ENCODE peak calls at places on chromosomes 1 and 21, in nine cellular contexts. One of them, this sample, is unnamed.
A peak's percentile ranks its signal among the peaks of the same experiment; 100 is the strongest.

GRCh38 chr1:55479970-55480369 is 264.8 kb upstream of the USP24 start:
- DNase-seq in cardiac muscle cell: no peak
- DNase-seq in ovary: no peak
- DNase-seq in glutamatergic neuron: no peak
- DNase-seq in D341Med: no peak
- DNase-seq in H9: no peak
- DNase-seq in left lung: no peak
- DNase-seq in naive B cell: no peak
- DNase-seq in esophagus squamous epithelium: no peak
- DNase-seq in this sample: no peak

GRCh38 chr1:245997471-245998258 is 509.4 kb downstream of the SMYD3 start:
- DNase-seq in cardiac muscle cell: peak; percentile 82
- DNase-seq in ovary: no peak
- DNase-seq in glutamatergic neuron: no peak
- DNase-seq in D341Med: no peak
- DNase-seq in H9: no peak
- DNase-seq in left lung: no peak
- DNase-seq in naive B cell: no peak
- DNase-seq in esophagus squamous epithelium: no peak
- DNase-seq in this sample: no peak

GRCh38 chr1:202501281-202501680 is 152.8 kb downstream of the PPP1R12B start:
- DNase-seq in cardiac muscle cell: peak; percentile 68
- DNase-seq in ovary: no peak
- DNase-seq in glutamatergic neuron: no peak
- DNase-seq in D341Med: peak; percentile 40
- DNase-seq in H9: no peak
- DNase-seq in left lung: no peak
- DNase-seq in naive B cell: no peak
- DNase-seq in esophagus squamous epithelium: no peak
- DNase-seq in this sample: no peak

GRCh38 chr1:71093938-71094337 is 13.1 kb upstream of the ZRANB2 start:
- DNase-seq in cardiac muscle cell: peak; percentile 53
- DNase-seq in ovary: no peak
- DNase-seq in glutamatergic neuron: no peak
- DNase-seq in D341Med: no peak
- DNase-seq in H9: no peak
- DNase-seq in left lung: no peak
- DNase-seq in naive B cell: no peak
- DNase-seq in esophagus squamous epithelium: no peak
- DNase-seq in this sample: no peak

GRCh38 chr21:31110430-31110829 is 72.2 kb upstream of the KRTAP19-8 start:
- DNase-seq in cardiac muscle cell: no peak
- DNase-seq in ovary: no peak
- DNase-seq in glutamatergic neuron: no peak
- DNase-seq in D341Med: no peak
- DNase-seq in H9: no peak
- DNase-seq in left lung: no peak
- DNase-seq in naive B cell: no peak
- DNase-seq in esophagus squamous epithelium: no peak
- DNase-seq in this sample: no peak

GRCh38 chr1:214957330-214958137 is 125.0 kb upstream of the KCNK2 start:
- DNase-seq in cardiac muscle cell: peak; percentile 97
- DNase-seq in ovary: no peak
- DNase-seq in glutamatergic neuron: no peak
- DNase-seq in D341Med: no peak
- DNase-seq in H9: no peak
- DNase-seq in left lung: no peak
- DNase-seq in naive B cell: no peak
- DNase-seq in esophagus squamous epithelium: no peak
- DNase-seq in this sample: no peak

GRCh38 chr1:19028110-19028509 is 71.6 kb upstream of the IFFO2 start:
- DNase-seq in cardiac muscle cell: no peak
- DNase-seq in ovary: no peak
- DNase-seq in glutamatergic neuron: peak; percentile 47
- DNase-seq in D341Med: peak; percentile 28
- DNase-seq in H9: peak; percentile 73
- DNase-seq in left lung: no peak
- DNase-seq in naive B cell: no peak
- DNase-seq in esophagus squamous epithelium: no peak
- DNase-seq in this sample: no peak

GRCh38 chr1:53715478-53715877 is 23.5 kb downstream of the GLIS1 start:
- DNase-seq in cardiac muscle cell: peak; percentile 53
- DNase-seq in ovary: no peak
- DNase-seq in glutamatergic neuron: peak; percentile 86
- DNase-seq in D341Med: peak; percentile 69
- DNase-seq in H9: peak; percentile 85
- DNase-seq in left lung: no peak
- DNase-seq in naive B cell: no peak
- DNase-seq in esophagus squamous epithelium: no peak
- DNase-seq in this sample: no peak

GRCh38 chr1:48017716-48018115 is 20.5 kb upstream of the TRABD2B start:
- DNase-seq in cardiac muscle cell: peak; percentile 60
- DNase-seq in ovary: no peak
- DNase-seq in glutamatergic neuron: no peak
- DNase-seq in D341Med: no peak
- DNase-seq in H9: peak; percentile 4
- DNase-seq in left lung: no peak
- DNase-seq in naive B cell: no peak
- DNase-seq in esophagus squamous epithelium: no peak
- DNase-seq in this sample: no peak

GRCh38 chr1:210373878-210374599 is 45.3 kb downstream of the HHAT start:
- DNase-seq in cardiac muscle cell: peak; percentile 91
- DNase-seq in ovary: no peak
- DNase-seq in glutamatergic neuron: peak; percentile 79
- DNase-seq in D341Med: peak; percentile 61
- DNase-seq in H9: peak; percentile 91
- DNase-seq in left lung: no peak
- DNase-seq in naive B cell: no peak
- DNase-seq in esophagus squamous epithelium: no peak
- DNase-seq in this sample: peak; percentile 57

GRCh38 chr1:101175886-101176285 is 60.9 kb upstream of the S1PR1 start:
- DNase-seq in cardiac muscle cell: no peak
- DNase-seq in ovary: no peak
- DNase-seq in glutamatergic neuron: no peak
- DNase-seq in D341Med: no peak
- DNase-seq in H9: no peak
- DNase-seq in left lung: no peak
- DNase-seq in naive B cell: no peak
- DNase-seq in esophagus squamous epithelium: no peak
- DNase-seq in this sample: no peak

GRCh38 chr1:109370712-109371270 is 26.9 kb downstream of the SORT1 start:
- DNase-seq in cardiac muscle cell: peak; percentile 87
- DNase-seq in ovary: no peak
- DNase-seq in glutamatergic neuron: no peak
- DNase-seq in D341Med: no peak
- DNase-seq in H9: no peak
- DNase-seq in left lung: no peak
- DNase-seq in naive B cell: no peak
- DNase-seq in esophagus squamous epithelium: no peak
- DNase-seq in this sample: no peak

This sample was measured in activated CD4-positive, alpha-beta T cell treated with anti-CD3 and anti-CD28 coated beads, Interleukin-2, amount 50 U/mL, for 1 hour.